ENCODE peak calls at places on chromosomes 2 and 18, in ten cellular contexts. Z is caudate nucleus; D is central memory CD8-positive, alpha-beta T cell; L is GM19239; S is HT1080; H is GM04503; C is ACHN; W is stimulated activated naive CD4-positive, alpha-beta T cell; X is NCI-H748 treated with DMSO at 0.1 percent for 48 hours; J is D341Med. P is an unnamed sample.

GRCh38 chr2:234794866-234795265 is 157.0 kb upstream of the SH3BP4 start:
- DNase-seq in Z (no peak), D (no peak), L (no peak), S (no peak), H (no peak), C (no peak), W (no peak), X (no peak), J (no peak), P (no peak)

GRCh38 chr18:48605408-48605845 is 66.6 kb downstream of the CTIF start:
- DNase-seq in Z (no peak), D (no peak), L (peak), S (peak), H (no peak), C (peak), W (no peak), X (no peak), J (peak), P (no peak)

GRCh38 chr2:143877056-143877455 is 642.9 kb downstream of the ZEB2 start:
- DNase-seq in Z (no peak), D (no peak), L (no peak), S (no peak), H (no peak), C (no peak), W (no peak), X (no peak), J (no peak), P (no peak)

GRCh38 chr2:240259924-240260529 is 119.6 kb upstream of the OTOS start:
- DNase-seq in Z (no peak), D (no peak), L (no peak), S (no peak), H (no peak), C (no peak), W (no peak), X (no peak), J (no peak), P (no peak)

GRCh38 chr2:207113403-207113802 is 52.3 kb downstream of the KLF7 start:
- DNase-seq in Z (peak), D (no peak), L (no peak), S (no peak), H (no peak), C (no peak), W (no peak), X (peak), J (peak), P (no peak)

GRCh38 chr18:25295624-25296138 is 56.3 kb downstream of the ZNF521 start:
- DNase-seq in Z (no peak), D (no peak), L (no peak), S (no peak), H (no peak), C (no peak), W (no peak), X (no peak), J (no peak), P (no peak)

GRCh38 chr2:113791697-113792590 is 35.5 kb upstream of the SLC35F5 start:
- DNase-seq in Z (no peak), D (no peak), L (peak), S (no peak), H (no peak), C (peak), W (no peak), X (no peak), J (no peak), P (no peak)

GRCh38 chr18:8988262-8988871 is 114.1 kb upstream of the NDUFV2 start:
- DNase-seq in Z (peak), D (peak), L (peak), S (peak), H (no peak), C (peak), W (peak), X (peak), J (peak), P (no peak)

GRCh38 chr2:46411245-46411641 is 68.1 kb upstream of the TMEM247 start:
- DNase-seq in Z (no peak), D (no peak), L (no peak), S (no peak), H (no peak), C (no peak), W (no peak), X (no peak), J (no peak), P (no peak)

GRCh38 chr2:9547272-9547991 is 8.2 kb downstream of the ADAM17 start:
- DNase-seq in Z (no peak), D (no peak), L (no peak), S (peak), H (peak), C (no peak), W (no peak), X (no peak), J (no peak), P (no peak)

GRCh38 chr2:55014962-55015939 is 35.0 kb downstream of the RTN4 start:
- DNase-seq in Z (peak), D (no peak), L (no peak), S (peak), H (peak), C (peak), W (peak), X (no peak), J (peak), P (peak)